ENCODE peak calls at places on chromosomes 3 and 15, in ten cellular contexts. K is nephron progenitor cell, D is endothelial cell, B is natural killer cell, J is mesothelial cell of epicardium, G is tibial nerve, W is choroid plexus epithelial cell, M is GM12865, F is cardiac fibroblast, T is tibial artery. H is an unnamed sample.
A peak's percentile ranks its signal among the peaks of the same experiment; 100 is the strongest.

GRCh38 chr3:81910244-81910852 is 148.9 kb upstream of the GBE1 start:
- DNase-seq in K (peak; percentile 30), D (peak; percentile 39), B (no peak), J (no peak), G (no peak), W (peak; percentile 62), M (peak; percentile 42), F (peak; percentile 50), T (no peak), H (no peak)

GRCh38 chr15:98884894-98885293 is 122.7 kb downstream of the PGPEP1L start:
- DNase-seq in K (no peak), D (no peak), B (no peak), J (no peak), G (no peak), W (no peak), M (no peak), F (no peak), T (no peak), H (no peak)

GRCh38 chr15:69974321-69974720 is 123.4 kb downstream of the TLE3 start:
- DNase-seq in K (no peak), D (no peak), B (no peak), J (no peak), G (no peak), W (no peak), M (no peak), F (no peak), T (no peak), H (no peak)

GRCh38 chr3:12566976-12567375 is 10.1 kb downstream of the MKRN2 start:
- DNase-seq in K (no peak), D (no peak), B (no peak), J (no peak), G (no peak), W (no peak), M (no peak), F (no peak), T (no peak), H (no peak)

GRCh38 chr3:28816017-28816416 is 464.9 kb upstream of the RBMS3 start:
- DNase-seq in K (no peak), D (no peak), B (no peak), J (no peak), G (no peak), W (no peak), M (no peak), F (no peak), T (no peak), H (no peak)

GRCh38 chr15:70512772-70513362 is 250.5 kb downstream of the UACA start:
- DNase-seq in K (no peak), D (peak; percentile 38), B (peak; percentile 52), J (no peak), G (no peak), W (peak; percentile 83), M (peak; percentile 91), F (peak; percentile 80), T (no peak), H (no peak)

GRCh38 chr3:168894204-168894603 is 769.3 kb downstream of the MECOM start:
- DNase-seq in K (no peak), D (no peak), B (no peak), J (no peak), G (no peak), W (no peak), M (no peak), F (no peak), T (no peak), H (no peak)

GRCh38 chr3:114608293-114608692 is 314.5 kb downstream of the TIGIT start:
- DNase-seq in K (no peak), D (no peak), B (no peak), J (no peak), G (no peak), W (peak; percentile 85), M (no peak), F (peak; percentile 95), T (no peak), H (no peak)

GRCh38 chr3:29144807-29145206 is 136.1 kb upstream of the RBMS3 start:
- DNase-seq in K (no peak), D (no peak), B (no peak), J (peak; percentile 68), G (no peak), W (peak; percentile 94), M (no peak), F (peak; percentile 78), T (no peak), H (no peak)

GRCh38 chr3:13706451-13706850 is 157.5 kb downstream of the FBLN2 start:
- DNase-seq in K (no peak), D (no peak), B (peak; percentile 7), J (peak; percentile 6), G (no peak), W (no peak), M (no peak), F (no peak), T (peak; percentile 15), H (no peak)

GRCh38 chr3:45595364-45596154 is 1.0 kb downstream of the LIMD1 start:
- DNase-seq in K (no peak), D (no peak), B (no peak), J (no peak), G (peak; percentile 27), W (no peak), M (peak; percentile 46), F (peak; percentile 63), T (no peak), H (no peak)

GRCh38 chr3:188036375-188036985 is 117.5 kb upstream of the LPP start:
- DNase-seq in K (no peak), D (no peak), B (no peak), J (no peak), G (no peak), W (no peak), M (no peak), F (no peak), T (no peak), H (no peak)

GRCh38 chr3:150736903-150737832 is 25.8 kb downstream of the SIAH2 start:
- DNase-seq in K (no peak), D (no peak), B (no peak), J (no peak), G (no peak), W (no peak), M (no peak), F (peak; percentile 56), T (no peak), H (no peak)

GRCh38 chr3:112013058-112013783 is 14.5 kb downstream of the TAGLN3 start:
- DNase-seq in K (peak; percentile 59), D (peak; percentile 49), B (peak; percentile 28), J (peak; percentile 56), G (peak; percentile 33), W (peak; percentile 90), M (peak; percentile 73), F (peak; percentile 88), T (peak; percentile 57), H (peak; percentile 41)

GRCh38 chr15:71109890-71110289 is 5.4 kb upstream of the THSD4 start:
- DNase-seq in K (no peak), D (no peak), B (no peak), J (no peak), G (no peak), W (no peak), M (no peak), F (no peak), T (no peak), H (no peak)

GRCh38 chr3:141112686-141113255 is 61.6 kb downstream of the SPSB4 start:
- DNase-seq in K (no peak), D (no peak), B (no peak), J (no peak), G (no peak), W (no peak), M (no peak), F (no peak), T (no peak), H (no peak)

DNA sequence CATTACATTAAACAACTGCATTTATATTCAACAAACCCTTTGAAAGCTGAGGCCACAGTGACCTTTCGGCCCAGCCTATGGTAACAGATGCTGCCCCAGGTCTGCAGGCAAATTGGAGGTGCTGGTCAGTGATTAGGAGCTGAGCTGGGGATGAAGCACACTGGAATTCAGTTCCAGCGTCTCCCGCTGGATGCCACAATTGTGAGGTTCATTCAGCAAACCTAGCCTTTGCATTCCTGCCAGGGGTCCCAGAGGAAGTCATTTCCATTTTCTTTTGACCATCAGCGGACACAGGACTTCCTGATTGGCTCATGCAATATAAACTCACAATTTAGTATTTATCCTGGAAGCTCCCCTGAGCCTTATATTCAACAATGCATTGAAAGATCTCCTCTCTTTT is 89.5 kb downstream of the IL20RB start:
- DNase-seq in K (no peak), D (peak; percentile 12), B (no peak), J (no peak), G (no peak), W (no peak), M (no peak), F (no peak), T (no peak), H (no peak)
- TF ChIP-seq CTCF in K (no peak), D (no peak), B (no peak), J (no peak), G (no peak), W (no peak), M (no peak), F (no peak), T (no peak), H (no peak)

DNA sequence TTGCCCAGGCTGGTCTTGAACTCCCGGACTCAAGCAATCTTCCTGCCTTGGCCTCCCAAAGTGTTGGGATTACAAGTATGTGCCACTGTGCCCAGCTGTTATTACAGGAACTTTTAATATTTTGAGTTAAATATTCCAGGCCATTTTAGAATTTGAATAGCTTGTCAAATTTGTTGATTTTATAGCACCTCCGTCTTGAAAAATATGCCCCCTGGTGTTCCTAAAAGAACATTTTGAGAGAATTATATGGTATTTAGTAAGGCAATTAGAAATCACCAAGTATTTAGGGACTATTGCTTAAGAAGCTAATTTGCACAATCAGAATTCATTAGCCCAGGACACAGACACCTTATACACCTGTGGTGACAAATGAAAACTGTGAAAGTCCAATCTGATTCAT is 23.7 kb downstream of the PDE8A start:
- DNase-seq in K (no peak), D (no peak), B (no peak), J (no peak), G (no peak), W (peak; percentile 49), M (no peak), F (peak; percentile 19), T (no peak), H (no peak)
- TF ChIP-seq CTCF in K (no peak), D (peak; percentile 30), B (no peak), J (peak; percentile 31), G (no peak), W (no peak), M (no peak), F (no peak), T (no peak), H (no peak)

GRCh38 chr3:155739154-155739553 is 5.7 kb downstream of the PLCH1 start:
- DNase-seq in K (no peak), D (no peak), B (no peak), J (no peak), G (no peak), W (peak; percentile 31), M (no peak), F (no peak), T (no peak), H (no peak)
- TF ChIP-seq CTCF in K (no peak), D (no peak), B (no peak), J (no peak), G (no peak), W (no peak), M (no peak), F (no peak), T (no peak), H (no peak)

DNA sequence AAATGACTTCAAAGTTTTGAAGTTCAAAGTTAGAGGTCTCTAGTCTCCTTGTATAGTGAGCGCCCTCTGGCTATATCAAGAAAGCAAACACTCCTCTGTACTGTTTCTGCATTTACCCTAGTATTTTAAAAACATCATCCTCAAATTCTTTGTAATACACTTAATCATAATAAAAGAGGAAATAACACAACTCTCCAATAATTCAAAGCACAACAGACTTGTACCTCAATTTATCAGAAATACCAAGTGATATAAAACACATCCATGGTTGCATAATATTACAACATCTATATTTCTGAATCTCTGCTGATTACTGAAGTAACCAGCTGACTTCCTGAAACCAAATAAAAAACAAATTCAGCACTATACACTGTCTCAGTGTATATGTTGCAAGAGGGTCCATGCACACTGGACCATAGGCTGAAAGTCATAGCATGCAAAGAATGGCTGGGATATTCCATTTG is 12.5 kb downstream of the PLOD2 start:
- DNase-seq in K (no peak), D (no peak), B (no peak), J (no peak), G (no peak), W (peak; percentile 75), M (no peak), F (peak; percentile 60), T (no peak), H (no peak)
- TF ChIP-seq CTCF in K (no peak), D (no peak), B (no peak), J (no peak), G (no peak), W (peak; percentile 61), M (no peak), F (peak; percentile 22), T (peak; percentile 15), H (peak; percentile 35)